ENCODE peak calls at places on chromosomes 11 and 22, in seven cellular contexts. V, C, D, F, T, G and N are unnamed samples.

GRCh38 chr11:1153951-1154487 is 3.7 kb upstream of the MUC5AC start:
- DNase-seq in C (peak; percentile 79), V (no peak), T (no peak), D (peak; percentile 100), G (peak; percentile 89), F (no peak), N (no peak)

GRCh38 chr11:126390418-126390817 is 34.9 kb downstream of the ST3GAL4 start:
- DNase-seq in V (no peak), G (no peak), F (no peak), D (no peak), T (no peak), C (no peak), N (no peak)

GRCh38 chr11:92329137-92329536 is 104.5 kb downstream of the FAT3 start:
- DNase-seq in V (no peak), D (no peak), C (no peak), G (no peak), F (no peak), T (no peak), N (no peak)

GRCh38 chr22:46079093-46079860 is 71.0 kb upstream of the PPARA start:
- DNase-seq in V (no peak), T (no peak), D (peak; percentile 89), F (peak; percentile 27), G (no peak), C (peak; percentile 53), N (peak; percentile 68)

GRCh38 chr11:62925745-62926668 is 4.8 kb upstream of the CHRM1 start:
- DNase-seq in D (no peak), C (no peak), V (no peak), F (no peak), G (no peak), T (no peak), N (peak; percentile 37)

GRCh38 chr22:50340157-50340879 is 2.8 kb upstream of the PPP6R2 start:
- DNase-seq in C (no peak), G (no peak), D (no peak), F (no peak), V (no peak), T (no peak), N (no peak)

GRCh38 chr11:130037058-130037457 is 32.6 kb upstream of the APLP2 start:
- DNase-seq in D (peak; percentile 95), F (no peak), V (no peak), G (peak; percentile 75), T (no peak), C (no peak), N (no peak)

GRCh38 chr11:34886609-34887008 is 29.6 kb downstream of the APIP start:
- DNase-seq in T (no peak), F (no peak), C (no peak), D (no peak), V (no peak), G (peak; percentile 29), N (no peak)

GRCh38 chr11:16738949-16739262 is 459 bp downstream of the C11orf58 start:
- DNase-seq in C (no peak), V (no peak), F (no peak), T (no peak), G (no peak), D (no peak), N (no peak)

GRCh38 chr11:36455658-36456111 is 54.4 kb downstream of the TRAF6 start:
- DNase-seq in G (peak; percentile 67), C (peak; percentile 94), D (peak; percentile 96), V (no peak), F (peak; percentile 81), T (no peak), N (peak; percentile 94)

GRCh38 chr22:19450363-19451175 is 3.1 kb upstream of the C22orf39 start:
- DNase-seq in F (no peak), C (no peak), G (no peak), T (no peak), V (no peak), D (no peak), N (no peak)

GRCh38 chr11:121418625-121419114 is 33.4 kb upstream of the SORL1 start:
- DNase-seq in T (peak; percentile 77), V (peak; percentile 49), C (peak; percentile 73), G (no peak), D (no peak), F (no peak), N (no peak)

GRCh38 chr11:119493712-119494111 is 70.7 kb upstream of the THY1 start:
- DNase-seq in T (no peak), D (peak; percentile 90), F (no peak), V (no peak), C (no peak), G (peak; percentile 69), N (no peak)

GRCh38 chr11:60786811-60787567 is 1.9 kb downstream of the MS4A10 start:
- DNase-seq in T (no peak), F (peak; percentile 79), D (peak; percentile 94), V (no peak), C (peak; percentile 75), G (peak; percentile 72), N (peak; percentile 84)

GRCh38 chr11:73645972-73646631 is at the start of gene PLEKHB1:
- DNase-seq in F (no peak), C (peak; percentile 62), D (peak; percentile 71), V (no peak), G (no peak), T (no peak), N (peak; percentile 74)

GRCh38 chr11:111194789-111195188 is 50.7 kb upstream of the POU2AF2 start:
- DNase-seq in V (no peak), T (no peak), D (no peak), G (no peak), C (no peak), F (no peak), N (no peak)

GRCh38 chr22:17303840-17304779 is 65.2 kb upstream of the CECR2 start:
- DNase-seq in G (no peak), D (no peak), C (no peak), T (peak; percentile 47), F (no peak), V (peak; percentile 14), N (no peak)

GRCh38 chr11:88246680-88247079 is 71.4 kb upstream of the RAB38 start:
- DNase-seq in V (no peak), T (no peak), C (no peak), G (peak; percentile 68), D (peak; percentile 80), F (no peak), N (no peak)

GRCh38 chr22:44439356-44440223 is 58.4 kb downstream of the RTL6 start:
- DNase-seq in D (peak; percentile 88), F (no peak), C (no peak), G (no peak), T (no peak), V (no peak), N (no peak)

GRCh38 chr11:107017433-107018227 is 646 bp downstream of the GUCY1A2 start:
- DNase-seq in T (no peak), D (peak; percentile 81), G (peak; percentile 21), C (peak; percentile 62), F (peak; percentile 45), V (no peak), N (peak; percentile 25)

GRCh38 chr22:19607198-19608113 is 83.2 kb upstream of the CLDN5 start:
- DNase-seq in C (no peak), F (no peak), T (peak; percentile 49), G (peak; percentile 78), D (no peak), V (peak; percentile 21), N (no peak)

GRCh38 chr11:75326439-75326810 is 25.0 kb downstream of the ARRB1 start:
- DNase-seq in C (no peak), T (no peak), V (no peak), D (peak; percentile 3), G (no peak), F (no peak), N (no peak)

GRCh38 chr11:75325713-75326438 is 25.6 kb downstream of the ARRB1 start:
- DNase-seq in F (peak; percentile 70), D (peak; percentile 98), V (peak; percentile 16), G (peak; percentile 89), C (peak; percentile 84), T (no peak), N (peak; percentile 82)

GRCh38 chr11:75323609-75324008 is 27.9 kb downstream of the ARRB1 start:
- DNase-seq in G (no peak), D (peak; percentile 36), C (no peak), F (no peak), V (no peak), T (no peak), N (no peak)

GRCh38 chr11:75324740-75325139 is 26.7 kb downstream of the ARRB1 start:
- DNase-seq in V (no peak), G (no peak), C (no peak), F (no peak), T (no peak), D (peak; percentile 38), N (no peak)

DNA sequence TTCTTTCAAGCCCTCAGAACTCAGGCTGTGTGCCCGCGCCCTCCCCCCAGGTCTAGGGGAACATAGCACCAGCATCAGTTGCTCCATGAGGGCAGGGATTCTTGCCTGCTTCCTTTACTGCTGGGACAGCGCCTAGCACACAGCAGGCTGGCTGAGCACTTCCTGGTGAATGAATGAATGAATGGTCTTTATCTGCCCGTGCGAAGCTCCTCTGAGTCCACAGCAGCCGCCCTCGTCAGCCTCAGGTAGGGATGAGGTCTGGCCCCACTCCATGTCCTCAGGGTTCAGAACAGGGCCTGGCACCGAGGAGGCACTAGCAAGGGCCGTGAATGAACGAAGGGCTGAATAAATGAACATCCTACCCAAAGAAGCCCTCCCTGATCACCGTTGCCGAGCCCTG is 27.3 kb downstream of the ARRB1 start:
- DNase-seq in V (no peak), D (no peak), C (no peak), F (no peak), G (no peak), T (no peak), N (peak; percentile 15)
- H3K27ac ChIP-seq in V (no peak overlapping the region), D (no peak overlapping the region), C (no peak overlapping the region), F (peak overlapping the region; percentile 73), G (no peak overlapping the region), T (no peak overlapping the region), N (no peak overlapping the region)

GRCh38 chr11:96287796-96288439 is 55.1 kb downstream of the MAML2 start:
- DNase-seq in C (no peak), G (peak; percentile 68), V (no peak), D (no peak), F (no peak), T (no peak), N (no peak)
- H3K27ac ChIP-seq in C (no peak overlapping the region), G (peak overlapping the region; percentile 61), V (no peak overlapping the region), D (peak overlapping the region; percentile 52), F (no peak overlapping the region), T (no peak overlapping the region), N (no peak overlapping the region)

GRCh38 chr22:42866100-42866499 is 9.0 kb upstream of the ARFGAP3 start:
- DNase-seq in T (no peak), V (no peak), G (no peak), C (no peak), F (no peak), D (peak; percentile 76), N (no peak)

GRCh38 chr22:42869888-42870480 is 12.9 kb upstream of the ARFGAP3 start:
- DNase-seq in C (no peak), D (peak; percentile 57), T (no peak), F (no peak), V (no peak), G (no peak), N (no peak)

GRCh38 chr22:42871146-42872050 is 14.3 kb upstream of the ARFGAP3 start:
- DNase-seq in G (no peak), D (peak; percentile 45), F (no peak), T (no peak), V (no peak), C (no peak), N (no peak)

GRCh38 chr22:42869463-42869862 is 12.4 kb upstream of the ARFGAP3 start:
- DNase-seq in G (no peak), C (no peak), V (no peak), D (no peak), T (no peak), F (no peak), N (no peak)

GRCh38 chr22:42868751-42869251 is 11.7 kb upstream of the ARFGAP3 start:
- DNase-seq in V (no peak), C (peak; percentile 86), T (no peak), F (peak; percentile 72), D (peak; percentile 83), G (no peak), N (peak; percentile 84)
- H3K27ac ChIP-seq in V (no peak overlapping the region), C (no peak overlapping the region), T (no peak overlapping the region), F (peak overlapping the region; percentile 73), D (no peak overlapping the region), G (no peak overlapping the region), N (no peak overlapping the region)

GRCh38 chr22:23069502-23070357 is 589 bp upstream of the GNAZ start:
- DNase-seq in C (peak; percentile 95), F (peak; percentile 94), D (peak; percentile 100), G (peak; percentile 82), T (peak; percentile 86), V (peak; percentile 89), N (peak; percentile 97)
- H3K27ac ChIP-seq in C (no peak overlapping the region), F (peak overlapping the region; percentile 50), D (no peak overlapping the region), G (no peak overlapping the region), T (peak overlapping the region; percentile 3), V (no peak overlapping the region), N (no peak overlapping the region)